ENCODE peak calls at places on chromosome 12, in five cellular contexts. One of them, this sample, is unnamed.

GRCh38 chr12:51771008-51771407 is 77.5 kb downstream of the FIGNL2 start:
- DNase-seq in NCI-H1694: no peak
- DNase-seq in AG20443: peak; percentile 52
- DNase-seq in T follicular helper cell: no peak
- DNase-seq in CD8-positive, alpha-beta memory T cell: no peak
- DNase-seq in this sample: no peak

GRCh38 chr12:9936597-9936996 is 4.4 kb upstream of the CLEC2A start:
- DNase-seq in NCI-H1694: no peak
- DNase-seq in AG20443: no peak
- DNase-seq in T follicular helper cell: no peak
- DNase-seq in CD8-positive, alpha-beta memory T cell: no peak
- DNase-seq in this sample: no peak

GRCh38 chr12:26651566-26652188 is 181.3 kb downstream of the ITPR2 start:
- DNase-seq in NCI-H1694: peak; percentile 81
- DNase-seq in AG20443: peak; percentile 77
- DNase-seq in T follicular helper cell: no peak
- DNase-seq in CD8-positive, alpha-beta memory T cell: peak; percentile 2
- DNase-seq in this sample: peak; percentile 18

GRCh38 chr12:109053382-109054123 is 1.2 kb downstream of the USP30 start:
- DNase-seq in NCI-H1694: no peak
- DNase-seq in AG20443: no peak
- DNase-seq in T follicular helper cell: no peak
- DNase-seq in CD8-positive, alpha-beta memory T cell: no peak
- DNase-seq in this sample: peak; percentile 22

GRCh38 chr12:943051-943450 is 6.4 kb downstream of the RAD52 start:
- DNase-seq in NCI-H1694: no peak
- DNase-seq in AG20443: no peak
- DNase-seq in T follicular helper cell: no peak
- DNase-seq in CD8-positive, alpha-beta memory T cell: no peak
- DNase-seq in this sample: no peak

GRCh38 chr12:25151476-25151875 is 43.5 kb downstream of the DNAI7 start:
- DNase-seq in NCI-H1694: no peak
- DNase-seq in AG20443: peak; percentile 90
- DNase-seq in T follicular helper cell: no peak
- DNase-seq in CD8-positive, alpha-beta memory T cell: no peak
- DNase-seq in this sample: no peak

GRCh38 chr12:38155020-38155395 is 161.6 kb upstream of the ALG10B start:
- DNase-seq in NCI-H1694: no peak
- DNase-seq in AG20443: no peak
- DNase-seq in T follicular helper cell: no peak
- DNase-seq in CD8-positive, alpha-beta memory T cell: no peak
- DNase-seq in this sample: no peak

GRCh38 chr12:87086118-87086891 is 830.1 kb upstream of the MGAT4C start:
- DNase-seq in NCI-H1694: no peak
- DNase-seq in AG20443: no peak
- DNase-seq in T follicular helper cell: no peak
- DNase-seq in CD8-positive, alpha-beta memory T cell: no peak
- DNase-seq in this sample: no peak

GRCh38 chr12:6182279-6182898 is 17.8 kb upstream of the CD9 start:
- DNase-seq in NCI-H1694: peak; percentile 90
- DNase-seq in AG20443: peak; percentile 72
- DNase-seq in T follicular helper cell: no peak
- DNase-seq in CD8-positive, alpha-beta memory T cell: no peak
- DNase-seq in this sample: no peak

GRCh38 chr12:94152292-94153083 is 4.1 kb downstream of the PLXNC1 start:
- DNase-seq in NCI-H1694: no peak
- DNase-seq in AG20443: no peak
- DNase-seq in T follicular helper cell: no peak
- DNase-seq in CD8-positive, alpha-beta memory T cell: no peak
- DNase-seq in this sample: no peak

GRCh38 chr12:132147423-132148367 is 3.4 kb downstream of the NOC4L start:
- DNase-seq in NCI-H1694: no peak
- DNase-seq in AG20443: no peak
- DNase-seq in T follicular helper cell: no peak
- DNase-seq in CD8-positive, alpha-beta memory T cell: no peak
- DNase-seq in this sample: no peak

GRCh38 chr12:47773858-47774580 is 981 bp downstream of the SLC48A1 start:
- DNase-seq in NCI-H1694: no peak
- DNase-seq in AG20443: no peak
- DNase-seq in T follicular helper cell: no peak
- DNase-seq in CD8-positive, alpha-beta memory T cell: no peak
- DNase-seq in this sample: no peak

GRCh38 chr12:62931481-62931880 is 3.5 kb downstream of the PPM1H start:
- DNase-seq in NCI-H1694: no peak
- DNase-seq in AG20443: no peak
- DNase-seq in T follicular helper cell: no peak
- DNase-seq in CD8-positive, alpha-beta memory T cell: no peak
- DNase-seq in this sample: no peak

GRCh38 chr12:1131811-1132224 is 140.8 kb downstream of the ERC1 start:
- DNase-seq in NCI-H1694: no peak
- DNase-seq in AG20443: no peak
- DNase-seq in T follicular helper cell: no peak
- DNase-seq in CD8-positive, alpha-beta memory T cell: no peak
- DNase-seq in this sample: no peak

GRCh38 chr12:54378791-54379400 is 5.6 kb downstream of the ZNF385A start:
- DNase-seq in NCI-H1694: no peak
- DNase-seq in AG20443: peak; percentile 91
- DNase-seq in T follicular helper cell: no peak
- DNase-seq in CD8-positive, alpha-beta memory T cell: peak; percentile 16
- DNase-seq in this sample: no peak

GRCh38 chr12:57152408-57153038 is 5.1 kb upstream of the LRP1-AS start:
- DNase-seq in NCI-H1694: no peak
- DNase-seq in AG20443: peak; percentile 61
- DNase-seq in T follicular helper cell: no peak
- DNase-seq in CD8-positive, alpha-beta memory T cell: no peak
- DNase-seq in this sample: no peak

GRCh38 chr12:82708056-82708455 is 21.4 kb downstream of the TMTC2 start:
- DNase-seq in NCI-H1694: no peak
- DNase-seq in AG20443: no peak
- DNase-seq in T follicular helper cell: no peak
- DNase-seq in CD8-positive, alpha-beta memory T cell: no peak
- DNase-seq in this sample: no peak

GRCh38 chr12:76346798-76347420 is 1.3 kb downstream of the BBS10 start:
- DNase-seq in NCI-H1694: peak; percentile 55
- DNase-seq in AG20443: peak; percentile 50
- DNase-seq in T follicular helper cell: no peak
- DNase-seq in CD8-positive, alpha-beta memory T cell: no peak
- DNase-seq in this sample: no peak

GRCh38 chr12:124651508-124652273 is 84.3 kb upstream of the NCOR2 start:
- DNase-seq in NCI-H1694: peak; percentile 52
- DNase-seq in AG20443: peak; percentile 45
- DNase-seq in T follicular helper cell: no peak
- DNase-seq in CD8-positive, alpha-beta memory T cell: no peak
- DNase-seq in this sample: no peak

GRCh38 chr12:33439587-33440011 is at the start of gene SYT10:
- DNase-seq in NCI-H1694: no peak
- DNase-seq in AG20443: peak; percentile 58
- DNase-seq in T follicular helper cell: no peak
- DNase-seq in CD8-positive, alpha-beta memory T cell: no peak
- DNase-seq in this sample: no peak

GRCh38 chr12:66065146-66065545 is 65.4 kb downstream of the LLPH start:
- DNase-seq in NCI-H1694: no peak
- DNase-seq in AG20443: peak; percentile 24
- DNase-seq in T follicular helper cell: no peak
- DNase-seq in CD8-positive, alpha-beta memory T cell: no peak
- DNase-seq in this sample: no peak

GRCh38 chr12:47222592-47222959 is 142.8 kb upstream of the AMIGO2 start:
- DNase-seq in NCI-H1694: no peak
- DNase-seq in AG20443: no peak
- DNase-seq in T follicular helper cell: no peak
- DNase-seq in CD8-positive, alpha-beta memory T cell: no peak
- DNase-seq in this sample: no peak

GRCh38 chr12:14843425-14843887 is at the start of gene ART4:
- DNase-seq in NCI-H1694: no peak
- DNase-seq in AG20443: no peak
- DNase-seq in T follicular helper cell: no peak
- DNase-seq in CD8-positive, alpha-beta memory T cell: no peak
- DNase-seq in this sample: no peak

GRCh38 chr12:51943346-51943745 is 8.2 kb upstream of the ACVR1B start:
- DNase-seq in NCI-H1694: no peak
- DNase-seq in AG20443: no peak
- DNase-seq in T follicular helper cell: no peak
- DNase-seq in CD8-positive, alpha-beta memory T cell: no peak
- DNase-seq in this sample: no peak

GRCh38 chr12:76915381-76916169 is 36.8 kb upstream of the CSRP2 start:
- DNase-seq in NCI-H1694: no peak
- DNase-seq in AG20443: peak; percentile 54
- DNase-seq in T follicular helper cell: no peak
- DNase-seq in CD8-positive, alpha-beta memory T cell: no peak
- DNase-seq in this sample: no peak

GRCh38 chr12:107207931-107208515 is 114.7 kb upstream of the CRY1 start:
- DNase-seq in NCI-H1694: no peak
- DNase-seq in AG20443: no peak
- DNase-seq in T follicular helper cell: no peak
- DNase-seq in CD8-positive, alpha-beta memory T cell: no peak
- DNase-seq in this sample: no peak

This sample was measured in activated T-helper 2 cell treated with anti-CD3 and anti-CD28 coated beads, Interferon-gamma antibody, Interleukin-2, Interleukin-4, amounts not matched to agents 10 μg/mL and 5 μg/mL and 100 μg/mL, durations not matched to agents 14 hours and 24 hours and 36 hours.